ENCODE peak calls at places on chromosomes 1 and 21, in six cellular contexts. X is upper lobe of right lung, M is PC-3, F is progenitor cell of endocrine pancreas, K is AML-193, C is hepatocyte. D is an unnamed sample.

GRCh38 chr1:234917495-234918188 is 211.0 kb downstream of the TOMM20 start:
- DNase-seq in M (no peak), K (no peak), C (no peak), X (peak; percentile 68), F (no peak), D (no peak)

GRCh38 chr1:2610036-2610720 is 22.6 kb downstream of the MMEL1 start:
- DNase-seq in K (no peak), C (no peak), M (no peak), F (peak; percentile 7), X (peak; percentile 50), D (no peak)

GRCh38 chr1:16248603-16249534 is 11.9 kb upstream of the CPLANE2 start:
- DNase-seq in X (peak; percentile 85), F (no peak), K (no peak), C (peak; percentile 78), M (peak; percentile 80), D (peak; percentile 43)

GRCh38 chr1:235290740-235291502 is 37.1 kb downstream of the ARID4B start:
- DNase-seq in M (no peak), K (no peak), F (no peak), X (no peak), C (no peak), D (no peak)

GRCh38 chr1:101044259-101044658 is 18.7 kb upstream of the DPH5 start:
- DNase-seq in X (no peak), C (no peak), K (no peak), M (no peak), F (no peak), D (no peak)

GRCh38 chr21:26125433-26126167 is 45.0 kb downstream of the APP start:
- DNase-seq in C (no peak), K (no peak), F (no peak), X (no peak), M (no peak), D (no peak)

GRCh38 chr1:246790364-246790763 is 66.2 kb downstream of the SCCPDH start:
- DNase-seq in F (no peak), M (no peak), X (no peak), K (no peak), C (no peak), D (no peak)

GRCh38 chr1:163535807-163536206 is 214.1 kb downstream of the NUF2 start:
- DNase-seq in K (no peak), C (peak; percentile 46), F (no peak), M (peak; percentile 72), X (no peak), D (peak; percentile 6)

GRCh38 chr1:2233997-2234761 is 6.1 kb downstream of the SKI start:
- DNase-seq in M (peak; percentile 32), F (no peak), C (peak; percentile 87), K (peak; percentile 98), X (peak; percentile 97), D (peak; percentile 92)

GRCh38 chr1:154497026-154497806 is 4.8 kb upstream of the TDRD10 start:
- DNase-seq in X (no peak), F (no peak), C (peak; percentile 38), M (no peak), K (no peak), D (peak; percentile 45)

GRCh38 chr1:212754193-212754592 is 37.4 kb downstream of the NSL1 start:
- DNase-seq in X (no peak), F (no peak), M (no peak), C (no peak), K (peak; percentile 28), D (peak; percentile 20)

GRCh38 chr1:66393586-66394334 is 140.2 kb upstream of the SGIP1 start:
- DNase-seq in M (no peak), C (no peak), F (no peak), K (peak; percentile 97), X (peak; percentile 71), D (peak; percentile 61)